ENCODE peak calls at places on chromosomes 1 and 21, in ten cellular contexts. R is AG04450, I is psoas muscle, Z is PC-9, M is WERI-Rb-1, A is RWPE2, G is stomach, J is HCT116, S is endothelial cell of umbilical vein, P is coronary artery. N is an unnamed sample.

GRCh38 chr1:226060976-226061792 is 1.3 kb upstream of the H3-3A start:
- DNase-seq in I (no peak), M (no peak), S (no peak), R (no peak), A (no peak), J (no peak), Z (no peak), G (no peak), P (no peak), N (no peak)

GRCh38 chr21:34883501-34884271 is 165.4 kb downstream of the RUNX1 start:
- DNase-seq in M (no peak), J (no peak), I (no peak), G (no peak), S (peak; percentile 49), R (no peak), Z (no peak), P (no peak), A (no peak), N (no peak)

GRCh38 chr1:108113496-108113895 is 86.6 kb downstream of the SLC25A24 start:
- DNase-seq in J (no peak), I (no peak), G (no peak), A (no peak), Z (no peak), R (no peak), M (no peak), P (no peak), S (no peak), N (no peak)

GRCh38 chr21:30251781-30252180 is 31.0 kb downstream of the KRTAP24-1 start:
- DNase-seq in M (no peak), S (no peak), P (no peak), A (no peak), I (no peak), R (no peak), J (no peak), G (no peak), Z (no peak), N (no peak)

GRCh38 chr1:196148367-196148970 is 459.8 kb downstream of the KCNT2 start:
- DNase-seq in A (no peak), P (no peak), G (no peak), R (peak; percentile 15), J (peak; percentile 22), S (peak; percentile 63), M (no peak), I (no peak), Z (no peak), N (no peak)

GRCh38 chr1:115880981-115881672 is 40.2 kb upstream of the NHLH2 start:
- DNase-seq in A (no peak), M (no peak), Z (no peak), G (no peak), P (no peak), I (no peak), S (no peak), R (no peak), J (no peak), N (no peak)

GRCh38 chr1:208004851-208005250 is 93.9 kb upstream of the CD34 start:
- DNase-seq in Z (no peak), R (no peak), G (no peak), I (no peak), A (no peak), J (no peak), P (no peak), M (no peak), S (no peak), N (peak; percentile 70)

GRCh38 chr1:229199892-229200291 is 71.0 kb upstream of the RAB4A start:
- DNase-seq in R (no peak), P (no peak), J (no peak), S (no peak), M (no peak), Z (peak; percentile 50), I (no peak), G (peak; percentile 54), A (no peak), N (no peak)

GRCh38 chr1:220526294-220526693 is 1.6 kb upstream of the MARK1 start:
- DNase-seq in P (no peak), A (no peak), G (no peak), R (no peak), S (no peak), J (no peak), I (no peak), M (peak; percentile 31), Z (no peak), N (no peak)

GRCh38 chr1:165647970-165648369 is 16.9 kb downstream of the MGST3 start:
- DNase-seq in J (no peak), R (no peak), P (no peak), A (no peak), S (peak; percentile 38), G (no peak), Z (no peak), M (no peak), I (no peak), N (peak; percentile 40)

GRCh38 chr1:65668368-65668767 is 124.3 kb upstream of the PDE4B start:
- DNase-seq in M (no peak), P (no peak), J (no peak), R (no peak), G (no peak), I (no peak), S (no peak), A (no peak), Z (no peak), N (no peak)

GRCh38 chr1:54982739-54983138 is 2.3 kb downstream of the TMEM61 start:
- DNase-seq in Z (no peak), A (no peak), I (no peak), G (no peak), R (no peak), S (no peak), M (peak; percentile 79), P (peak; percentile 19), J (peak; percentile 28), N (no peak)

GRCh38 chr1:66325594-66326380 is 208.2 kb upstream of the SGIP1 start:
- DNase-seq in J (no peak), G (no peak), S (peak; percentile 18), Z (no peak), P (no peak), A (no peak), R (no peak), I (no peak), M (no peak), N (no peak)

GRCh38 chr1:14486401-14487110 is 111.9 kb upstream of the KAZN start:
- DNase-seq in S (no peak), R (no peak), P (no peak), J (no peak), I (no peak), G (no peak), A (peak; percentile 84), M (no peak), Z (peak; percentile 41), N (peak; percentile 6)

DNA sequence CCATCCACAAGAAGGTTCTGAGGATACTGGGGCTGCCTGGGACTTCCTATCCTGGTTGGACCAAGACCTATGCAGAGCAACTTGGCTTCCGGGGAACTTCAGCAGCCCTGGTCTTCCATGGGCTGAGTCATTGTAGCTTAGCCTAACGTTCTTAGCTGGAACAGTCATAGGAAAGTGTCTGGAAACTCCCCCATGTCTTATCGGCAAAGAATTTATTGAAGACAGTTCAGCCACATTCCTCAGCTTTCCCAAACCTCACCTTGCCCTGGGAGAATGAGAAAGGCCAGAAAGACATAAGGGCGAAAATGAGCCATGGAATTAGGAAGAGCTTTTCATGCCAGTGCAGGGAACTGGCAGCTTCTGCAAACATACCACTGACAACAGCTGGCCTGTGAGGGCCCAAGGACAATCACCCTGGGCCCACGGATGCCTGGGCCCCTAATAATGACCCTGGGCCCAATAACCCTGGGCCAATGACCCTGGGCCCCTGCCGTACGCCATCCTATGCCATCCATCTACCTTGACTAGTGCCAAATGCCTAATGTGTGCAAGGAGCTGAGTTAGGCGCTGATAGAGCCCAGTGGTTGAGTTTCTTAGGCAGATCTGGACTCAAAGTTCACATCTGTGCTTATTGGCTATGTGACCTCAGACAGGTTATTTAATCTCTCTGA is 114.4 kb upstream of the GADD45A start:
- DNase-seq in M (no peak), R (peak; percentile 86), P (no peak), J (no peak), I (no peak), G (no peak), A (peak; percentile 84), Z (peak; percentile 99), S (peak; percentile 50), N (peak; percentile 92)
- H3K4me3 ChIP-seq in M (no peak overlapping the region), R (no peak overlapping the region), P (no peak overlapping the region), J (no peak overlapping the region), I (no peak overlapping the region), G (no peak overlapping the region), A (no peak overlapping the region), Z (peak overlapping the region; percentile 4), S (no peak overlapping the region), N (no peak overlapping the region)

DNA sequence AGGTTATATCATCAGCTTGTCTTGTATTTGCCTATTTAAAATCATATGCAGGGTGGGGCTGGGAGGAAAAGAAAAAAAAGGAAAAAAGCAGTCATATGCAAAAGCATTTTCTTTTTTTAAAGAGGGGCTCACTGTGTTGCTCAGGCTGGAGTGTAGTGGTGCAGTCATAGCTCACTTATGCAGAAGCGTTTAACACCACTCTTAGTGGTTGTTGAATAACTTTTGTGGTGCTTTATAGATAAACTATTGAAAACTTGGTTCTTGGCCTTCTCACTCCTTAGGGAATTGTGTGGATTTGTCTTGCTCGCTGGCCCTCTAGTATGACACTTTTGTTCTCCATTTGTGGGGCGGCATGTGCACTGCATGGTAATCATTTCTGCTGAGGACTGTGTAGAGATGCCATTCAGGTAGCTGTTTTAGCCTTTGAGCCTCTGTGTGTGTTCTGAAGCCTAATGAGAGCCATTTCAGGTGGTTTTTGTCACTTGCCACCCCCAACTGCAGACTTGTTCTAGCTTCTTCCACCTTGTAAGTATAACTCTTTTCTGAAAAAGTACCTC is 77.8 kb downstream of the KIF1B start:
- DNase-seq in M (no peak), A (no peak), Z (no peak), R (no peak), G (no peak), P (no peak), S (no peak), J (no peak), I (no peak), N (no peak)
- H3K27ac ChIP-seq in M (no peak overlapping the region), A (no peak overlapping the region), Z (no peak overlapping the region), R (no peak overlapping the region), G (no peak overlapping the region), P (peak overlapping the region; percentile 24), S (no peak overlapping the region), J (no peak overlapping the region), I (peak overlapping the region; percentile 87), N (no peak overlapping the region)

DNA sequence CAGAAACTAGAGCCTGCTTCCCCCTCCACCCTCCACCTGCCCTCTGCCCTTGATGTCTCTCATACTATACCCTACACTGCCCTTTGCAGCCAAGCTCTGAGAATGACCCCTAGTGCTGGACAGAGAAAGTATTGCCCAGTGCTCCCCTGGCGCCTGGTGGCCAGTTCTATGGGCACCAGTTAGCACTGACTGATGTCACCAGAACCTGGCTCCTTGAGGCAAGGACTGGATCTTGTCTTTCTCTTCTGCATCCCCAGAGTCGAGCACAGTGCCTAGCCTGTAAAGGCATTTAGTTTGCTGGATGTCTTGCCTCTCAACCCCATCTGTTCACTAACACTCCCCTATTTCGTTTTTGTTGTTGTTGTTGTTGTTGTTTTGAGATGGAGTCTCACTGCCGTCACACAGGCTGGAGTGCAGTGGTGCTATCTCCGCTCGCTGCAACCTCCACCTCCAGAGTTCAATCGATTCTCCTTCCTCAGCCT is 5.9 kb downstream of the PHLDA3 start:
- DNase-seq in M (peak; percentile 55), R (no peak), G (no peak), A (no peak), P (peak; percentile 71), I (peak; percentile 70), S (no peak), Z (peak; percentile 66), J (no peak), N (no peak)
- TF ChIP-seq CTCF in M (peak; percentile 49), R (peak; percentile 41), G (no peak), A (peak; percentile 30), P (peak; percentile 14), I (peak; percentile 47), S (peak; percentile 37), Z (peak; percentile 33), J (no peak), N (peak; percentile 72)

GRCh38 chr1:160410412-160411005 is 10.1 kb downstream of the VANGL2 start:
- DNase-seq in Z (no peak), M (no peak), A (no peak), S (no peak), G (no peak), R (no peak), I (no peak), J (no peak), P (no peak), N (no peak)
- H3K4me3 ChIP-seq in Z (no peak overlapping the region), M (no peak overlapping the region), A (no peak overlapping the region), S (no peak overlapping the region), G (no peak overlapping the region), R (no peak overlapping the region), I (no peak overlapping the region), J (no peak overlapping the region), P (no peak overlapping the region), N (no peak overlapping the region)

N was measured in brain microvascular endothelial cell.